ENCODE peak calls at places on chromosomes 1 and 21, in eight cellular contexts. U is GM23248; X is neural progenitor cell; B is CD4-positive, alpha-beta T cell; T is RCC 7860; E is transverse colon; O is AG04450; Z is iPS DF 19.7. D is an unnamed sample.

GRCh38 chr1:183198463-183198862 is 12.4 kb downstream of the LAMC2 start:
- DNase-seq in U (peak), X (no peak), B (no peak), T (peak), E (no peak), O (peak), Z (no peak), D (no peak)

GRCh38 chr1:115710859-115711624 is 57.5 kb downstream of the CASQ2 start:
- DNase-seq in U (no peak), X (no peak), B (no peak), T (no peak), E (no peak), O (no peak), Z (no peak), D (no peak)

GRCh38 chr21:25149022-25149421 is 458.3 kb downstream of the MRPL39 start:
- DNase-seq in U (no peak), X (no peak), B (no peak), T (no peak), E (peak), O (no peak), Z (no peak), D (no peak)

GRCh38 chr1:64042331-64043100 is 160.9 kb upstream of the UBE2U start:
- DNase-seq in U (peak), X (peak), B (no peak), T (peak), E (no peak), O (peak), Z (no peak), D (no peak)

GRCh38 chr1:8047112-8047511 is 21.0 kb upstream of the ERRFI1 start:
- DNase-seq in U (peak), X (no peak), B (no peak), T (peak), E (no peak), O (no peak), Z (no peak), D (no peak)

GRCh38 chr1:17187065-17187464 is 17.9 kb upstream of the PADI1 start:
- DNase-seq in U (no peak), X (no peak), B (no peak), T (no peak), E (no peak), O (no peak), Z (no peak), D (no peak)

GRCh38 chr1:167681497-167682102 is 40.2 kb upstream of the MPZL1 start:
- DNase-seq in U (no peak), X (no peak), B (no peak), T (no peak), E (no peak), O (no peak), Z (no peak), D (no peak)

GRCh38 chr1:59013276-59013927 is 229.6 kb upstream of the JUN start:
- DNase-seq in U (peak), X (peak), B (no peak), T (peak), E (peak), O (no peak), Z (peak), D (no peak)

GRCh38 chr1:15749399-15750291 is 7.3 kb downstream of the TMEM82 start:
- DNase-seq in U (no peak), X (no peak), B (no peak), T (no peak), E (no peak), O (no peak), Z (no peak), D (no peak)

GRCh38 chr1:24535021-24535424 is 20.9 kb upstream of the NCMAP start:
- DNase-seq in U (no peak), X (no peak), B (peak), T (no peak), E (peak), O (no peak), Z (no peak), D (peak)

GRCh38 chr1:183588827-183589226 is 1.4 kb downstream of the NCF2 start:
- DNase-seq in U (no peak), X (no peak), B (no peak), T (no peak), E (peak), O (no peak), Z (no peak), D (no peak)

GRCh38 chr1:7265771-7266371 is 480.6 kb downstream of the CAMTA1 start:
- DNase-seq in U (peak), X (no peak), B (no peak), T (peak), E (peak), O (peak), Z (no peak), D (no peak)

GRCh38 chr1:233631810-233632375 is 18.0 kb downstream of the KCNK1 start:
- DNase-seq in U (no peak), X (no peak), B (no peak), T (peak), E (no peak), O (no peak), Z (no peak), D (no peak)

GRCh38 chr1:46820076-46820475 is 21.2 kb downstream of the CYP4B1 start:
- DNase-seq in U (no peak), X (no peak), B (no peak), T (no peak), E (no peak), O (no peak), Z (no peak), D (no peak)

GRCh38 chr1:182098301-182098700 is 36.8 kb upstream of the ZNF648 start:
- DNase-seq in U (no peak), X (no peak), B (no peak), T (no peak), E (no peak), O (no peak), Z (no peak), D (no peak)

GRCh38 chr21:34113842-34114241 is 40.5 kb downstream of the MRPS6 start:
- DNase-seq in U (no peak), X (no peak), B (no peak), T (no peak), E (no peak), O (no peak), Z (no peak), D (no peak)

GRCh38 chr1:156511656-156512055 is 11.1 kb upstream of the MEF2D start:
- DNase-seq in U (peak), X (no peak), B (no peak), T (no peak), E (peak), O (no peak), Z (no peak), D (no peak)

GRCh38 chr1:15730423-15730822 is 5.6 kb upstream of the SLC25A34 start:
- DNase-seq in U (no peak), X (no peak), B (no peak), T (no peak), E (no peak), O (no peak), Z (no peak), D (no peak)

GRCh38 chr1:200336901-200337391 is 72.9 kb downstream of the ZNF281 start:
- DNase-seq in U (no peak), X (no peak), B (no peak), T (no peak), E (no peak), O (no peak), Z (no peak), D (no peak)

GRCh38 chr21:38258803-38259485 is 2.2 kb downstream of the KCNJ15 start:
- DNase-seq in U (peak), X (no peak), B (no peak), T (peak), E (no peak), O (peak), Z (no peak), D (no peak)

GRCh38 chr1:241842565-241842964 is 5.4 kb upstream of the EXO1 start:
- DNase-seq in U (peak), X (no peak), B (no peak), T (no peak), E (no peak), O (peak), Z (no peak), D (no peak)

GRCh38 chr1:212137854-212138253 is 102.3 kb downstream of the DTL start:
- DNase-seq in U (no peak), X (no peak), B (no peak), T (no peak), E (no peak), O (no peak), Z (no peak), D (no peak)

GRCh38 chr1:202571719-202572339 is 138.4 kb downstream of the SYT2 start:
- DNase-seq in U (peak), X (peak), B (no peak), T (peak), E (no peak), O (no peak), Z (no peak), D (no peak)

GRCh38 chr21:41752231-41752681 is 14.6 kb downstream of the RIPK4 start:
- DNase-seq in U (peak), X (no peak), B (no peak), T (peak), E (no peak), O (no peak), Z (no peak), D (no peak)

GRCh38 chr1:157961805-157962762 is 31.4 kb upstream of the KIRREL1 start:
- DNase-seq in U (peak), X (no peak), B (no peak), T (peak), E (no peak), O (peak), Z (no peak), D (no peak)

GRCh38 chr1:244918422-244919319 is 54.3 kb upstream of the HNRNPU start:
- DNase-seq in U (peak), X (peak), B (peak), T (no peak), E (peak), O (no peak), Z (no peak), D (peak)

GRCh38 chr1:239731079-239731744 is 344.8 kb downstream of the CHRM3 start:
- DNase-seq in U (no peak), X (no peak), B (no peak), T (no peak), E (no peak), O (no peak), Z (no peak), D (no peak)

GRCh38 chr1:17053071-17053684 is 654 bp downstream of the SDHB start:
- DNase-seq in U (peak), X (no peak), B (no peak), T (no peak), E (peak), O (no peak), Z (no peak), D (no peak)

GRCh38 chr1:226638001-226638601 is 89.5 kb downstream of the STUM start:
- DNase-seq in U (no peak), X (no peak), B (no peak), T (no peak), E (peak), O (no peak), Z (no peak), D (no peak)

GRCh38 chr1:244865820-244866219 is 1.5 kb upstream of the HNRNPU start:
- DNase-seq in U (no peak), X (no peak), B (no peak), T (no peak), E (no peak), O (no peak), Z (no peak), D (no peak)

GRCh38 chr1:171220551-171221175 is 27.6 kb upstream of the FMO1 start:
- DNase-seq in U (peak), X (peak), B (no peak), T (no peak), E (no peak), O (peak), Z (peak), D (no peak)

GRCh38 chr1:29824478-29825273 is 588.4 kb downstream of the PTPRU start:
- DNase-seq in U (no peak), X (peak), B (no peak), T (no peak), E (no peak), O (no peak), Z (no peak), D (no peak)

GRCh38 chr1:42801832-42802483 is 15.0 kb upstream of the ERMAP start:
- DNase-seq in U (peak), X (no peak), B (no peak), T (no peak), E (no peak), O (no peak), Z (no peak), D (no peak)

GRCh38 chr1:182634306-182635072 is 30.3 kb upstream of the RGS16 start:
- DNase-seq in U (no peak), X (no peak), B (no peak), T (no peak), E (no peak), O (no peak), Z (no peak), D (no peak)

GRCh38 chr1:57013522-57013921 is 47.7 kb upstream of the C8B start:
- DNase-seq in U (no peak), X (no peak), B (no peak), T (no peak), E (no peak), O (no peak), Z (no peak), D (no peak)

GRCh38 chr1:202117898-202118371 is 4.8 kb upstream of the GPR37L1 start:
- DNase-seq in U (no peak), X (no peak), B (no peak), T (no peak), E (peak), O (no peak), Z (no peak), D (no peak)

GRCh38 chr1:93635614-93636543 is 45.8 kb downstream of the BCAR3 start:
- DNase-seq in U (no peak), X (peak), B (no peak), T (no peak), E (no peak), O (no peak), Z (peak), D (no peak)

GRCh38 chr21:37383066-37383465 is 16.5 kb downstream of the DYRK1A start:
- DNase-seq in U (no peak), X (peak), B (no peak), T (no peak), E (no peak), O (no peak), Z (no peak), D (no peak)